ENCODE peak calls at places on chromosomes 2 and 18, in seven cellular contexts. I is SK-N-SH, H is K562, F is HepG2, X is GM12878, P is H1, R is HCT116. T is an unnamed sample. For H3K4me1, the result is how much of the 10 kb centered on the place peaks cover.

GRCh38 chr2:225165052-225165451 is 122.8 kb upstream of the DOCK10 start:
- DNase-seq in H (no peak), I (no peak), P (no peak), X (no peak), F (no peak), R (no peak), T (no peak)

GRCh38 chr2:150374562-150374961 is 112.9 kb downstream of the RND3 start:
- DNase-seq in R (no peak), X (no peak), F (no peak), P (no peak), I (no peak), H (no peak), T (no peak)

GRCh38 chr2:205474746-205475145 is 207.6 kb upstream of the NRP2 start:
- DNase-seq in F (no peak), P (no peak), H (no peak), R (no peak), I (no peak), X (no peak), T (no peak)

GRCh38 chr2:30266051-30266621 is 34.8 kb downstream of the LBH start:
- DNase-seq in F (no peak), I (no peak), P (no peak), H (no peak), R (no peak), X (no peak), T (no peak)

GRCh38 chr18:79582978-79583377 is 96.6 kb upstream of the CTDP1 start:
- DNase-seq in X (no peak), I (no peak), F (no peak), P (no peak), H (no peak), R (no peak), T (no peak)

GRCh38 chr18:23143871-23144270 is 8.6 kb downstream of the CABLES1 start:
- DNase-seq in I (peak), P (no peak), X (no peak), F (no peak), H (no peak), R (no peak), T (no peak)

GRCh38 chr2:65436825-65437221 is 4.4 kb upstream of the SPRED2 start:
- DNase-seq in R (no peak), F (no peak), P (no peak), X (peak), I (peak), H (peak), T (no peak)

GRCh38 chr18:24400587-24400986 is 3.0 kb upstream of the OSBPL1A start:
- DNase-seq in H (no peak), F (no peak), R (no peak), P (no peak), I (no peak), X (no peak), T (no peak)

GRCh38 chr2:24809316-24810007 is 16.2 kb downstream of the CENPO start:
- DNase-seq in H (no peak), F (peak), X (no peak), I (no peak), R (no peak), P (no peak), T (no peak)

GRCh38 chr2:224036731-224037376 is 2.2 kb downstream of the SERPINE2 start:
- DNase-seq in F (no peak), H (no peak), R (no peak), X (no peak), I (no peak), P (no peak), T (no peak)

GRCh38 chr18:59715966-59716369 is 18.7 kb upstream of the CCBE1 start:
- DNase-seq in F (no peak), H (no peak), R (peak), I (no peak), X (no peak), P (no peak), T (peak)

GRCh38 chr2:19738707-19739106 is 163.1 kb downstream of the TTC32 start:
- DNase-seq in P (no peak), I (no peak), R (no peak), X (no peak), F (no peak), H (no peak), T (no peak)

GRCh38 chr2:217061916-217062315 is 202.1 kb upstream of the TNP1 start:
- DNase-seq in P (no peak), I (no peak), F (no peak), R (no peak), X (no peak), H (no peak), T (no peak)

GRCh38 chr2:148959745-148960144 is 78.8 kb upstream of the LYPD6B start:
- DNase-seq in F (no peak), I (no peak), H (no peak), P (no peak), X (no peak), R (no peak), T (no peak)

GRCh38 chr18:66046025-66046602 is 295.3 kb downstream of the CDH7 start:
- DNase-seq in P (no peak), H (no peak), X (no peak), R (no peak), I (no peak), F (no peak), T (no peak)

GRCh38 chr2:27705851-27706622 is 42.3 kb downstream of the SLC4A1AP start:
- DNase-seq in R (peak), F (peak), X (no peak), P (no peak), H (peak), I (no peak), T (peak)

GRCh38 chr2:36445191-36445590 is 89.6 kb downstream of the CRIM1 start:
- DNase-seq in I (no peak), H (no peak), P (no peak), R (no peak), F (no peak), X (no peak), T (no peak)
- H3K4me1 ChIP-seq in I (half or more), H (under half), P (under half), R (under half), F (under half), X (under half), T (under half)

GRCh38 chr2:164868563-164869419 is 27.2 kb upstream of the COBLL1 start:
- DNase-seq in H (no peak), X (no peak), P (no peak), F (no peak), I (no peak), R (no peak), T (no peak)
- TF ChIP-seq SIN3A in H (no peak), X (no peak), P (no peak), F (no peak), I (no peak), R (no peak), T (no peak)

GRCh38 chr2:197822333-197822732 is 17.9 kb downstream of the PLCL1 start:
- DNase-seq in X (no peak), F (no peak), R (no peak), I (no peak), P (no peak), H (no peak), T (no peak)
- TF ChIP-seq POLR2AphosphoS5 in X (no peak), F (no peak), R (no peak), I (no peak), P (no peak), H (no peak), T (no peak)

DNA sequence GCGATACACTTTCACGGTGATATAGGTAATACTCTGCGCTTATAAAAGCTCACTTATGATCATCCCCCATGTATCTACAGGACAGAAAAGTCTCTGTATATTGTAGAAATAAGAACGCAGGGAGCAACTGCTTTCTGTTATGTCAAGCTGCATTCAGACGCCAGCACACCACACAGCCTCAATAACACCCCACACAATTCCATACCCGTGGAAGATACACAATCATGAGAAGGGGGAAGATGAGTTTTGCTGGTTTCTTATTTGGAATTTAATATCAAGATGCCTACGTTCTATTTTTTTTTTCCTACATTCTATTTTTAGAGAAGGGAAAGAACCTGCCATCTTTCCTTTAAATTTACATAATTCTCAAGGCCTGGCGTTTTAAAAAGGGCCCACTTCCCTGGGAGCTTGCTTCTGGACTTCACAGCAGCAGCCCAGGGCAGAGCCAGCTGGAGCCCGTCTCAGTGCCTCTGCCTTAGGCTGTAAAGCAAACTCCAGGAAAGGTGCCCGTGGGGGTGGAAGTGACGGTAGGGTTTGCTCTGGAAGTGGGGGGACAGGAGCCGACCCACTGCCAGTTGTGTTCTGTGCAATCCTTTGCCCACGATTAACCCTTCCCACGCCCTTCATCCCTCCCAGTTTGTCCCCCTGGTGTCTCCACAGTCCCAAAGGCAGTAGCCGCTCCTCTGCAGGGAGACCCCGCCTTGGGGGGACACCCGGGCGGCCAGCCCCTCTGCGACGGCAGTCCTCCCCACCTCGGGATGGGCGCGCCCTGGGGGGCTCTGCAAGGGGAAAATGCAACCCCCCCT is 5.3 kb downstream of the PTGR3 start:
- DNase-seq in X (no peak), R (no peak), I (peak), F (no peak), P (no peak), H (no peak), T (no peak)
- H3K4me1 ChIP-seq in X (under half), R (under half), I (under half), F (under half), P (under half), H (under half), T (under half)

GRCh38 chr2:99031481-99031880 is 95.5 kb upstream of the CRACDL start:
- DNase-seq in R (no peak), X (no peak), F (no peak), P (no peak), H (no peak), I (no peak), T (no peak)

GRCh38 chr2:99032786-99033185 is 96.8 kb upstream of the CRACDL start:
- DNase-seq in F (no peak), I (no peak), P (no peak), R (peak), X (no peak), H (no peak), T (no peak)

GRCh38 chr2:99031991-99032390 is 96.0 kb upstream of the CRACDL start:
- DNase-seq in F (no peak), H (no peak), I (no peak), P (no peak), X (no peak), R (no peak), T (no peak)

GRCh38 chr2:99035920-99036319 is 99.9 kb upstream of the CRACDL start:
- DNase-seq in H (no peak), I (no peak), P (no peak), X (no peak), F (no peak), R (no peak), T (no peak)
- TF ChIP-seq SIN3A in H (no peak), I (no peak), P (no peak), X (no peak), F (no peak), R (no peak), T (no peak)

GRCh38 chr2:2613279-2614199 is 282.5 kb upstream of the MYT1L start:
- DNase-seq in R (peak), I (peak), H (peak), X (peak), F (peak), P (peak), T (peak)
- TF ChIP-seq POLR2AphosphoS5 in R (peak), I (peak), H (no peak), X (no peak), F (peak), P (peak), T (peak)

GRCh38 chr2:9533663-9534062 is 22.0 kb downstream of the ADAM17 start:
- DNase-seq in F (no peak), P (no peak), I (no peak), X (no peak), R (no peak), H (no peak), T (no peak)
- H3K4me1 ChIP-seq in F (under half), P (under half), I (under half), X (under half), R (under half), H (under half), T (under half)

DNA sequence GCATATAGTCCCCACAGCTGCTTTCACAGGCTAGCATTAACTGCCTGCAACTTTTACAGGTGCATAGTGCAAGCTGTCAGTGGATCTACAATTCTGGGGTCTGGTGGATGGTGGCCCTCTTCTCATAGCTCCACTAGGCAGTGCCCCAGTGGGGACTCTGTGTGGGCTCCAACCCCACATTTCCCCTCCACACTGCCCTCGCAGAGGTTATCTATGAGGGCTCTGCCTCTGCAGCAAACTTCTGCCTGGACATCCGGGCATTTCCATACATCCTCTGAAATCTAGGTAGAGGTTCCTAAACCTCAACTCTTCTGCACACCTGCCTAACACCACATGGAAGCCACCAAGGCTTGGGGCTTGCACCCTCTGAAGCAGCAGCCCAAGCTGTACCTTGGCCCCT is 59.2 kb downstream of the KDM3A start:
- DNase-seq in I (no peak), H (no peak), X (no peak), F (no peak), R (no peak), P (no peak), T (no peak)
- TF ChIP-seq SIN3A in I (no peak), H (no peak), X (no peak), F (no peak), R (no peak), P (no peak), T (no peak)